ENCODE peak calls at places on chromosomes 7 and 10, in nine cellular contexts. One of them, this sample, is unnamed.

GRCh38 chr10:12466701-12467100 is 117.4 kb downstream of the CAMK1D start:
- DNase-seq in activated B cell treated with CpG ODN at 0.5 μM for 24 hours: no peak
- DNase-seq in astrocyte of the spinal cord: no peak
- DNase-seq in esophagus squamous epithelium: no peak
- DNase-seq in PC-3: no peak
- DNase-seq in transverse colon: no peak
- DNase-seq in fibroblast of pulmonary artery: no peak
- DNase-seq in foreskin fibroblast: peak
- DNase-seq in WERI-Rb-1: peak
- DNase-seq in this sample: peak

GRCh38 chr7:6286486-6286885 is 14.1 kb upstream of the CYTH3 start:
- DNase-seq in activated B cell treated with CpG ODN at 0.5 μM for 24 hours: no peak
- DNase-seq in esophagus squamous epithelium: no peak
- DNase-seq in fibroblast of pulmonary artery: no peak
- DNase-seq in foreskin fibroblast: peak
- DNase-seq in PC-3: no peak
- DNase-seq in WERI-Rb-1: no peak
- DNase-seq in astrocyte of the spinal cord: no peak
- DNase-seq in transverse colon: no peak
- DNase-seq in this sample: no peak

GRCh38 chr7:149330914-149331567 is 69.0 kb downstream of the ZNF783 start:
- DNase-seq in foreskin fibroblast: no peak
- DNase-seq in activated B cell treated with CpG ODN at 0.5 μM for 24 hours: no peak
- DNase-seq in PC-3: peak
- DNase-seq in transverse colon: no peak
- DNase-seq in astrocyte of the spinal cord: no peak
- DNase-seq in esophagus squamous epithelium: no peak
- DNase-seq in WERI-Rb-1: no peak
- DNase-seq in fibroblast of pulmonary artery: no peak
- DNase-seq in this sample: no peak

GRCh38 chr7:38574121-38574520 is 57.1 kb downstream of the AMPH start:
- DNase-seq in WERI-Rb-1: no peak
- DNase-seq in activated B cell treated with CpG ODN at 0.5 μM for 24 hours: no peak
- DNase-seq in PC-3: no peak
- DNase-seq in fibroblast of pulmonary artery: no peak
- DNase-seq in astrocyte of the spinal cord: peak
- DNase-seq in transverse colon: no peak
- DNase-seq in foreskin fibroblast: peak
- DNase-seq in esophagus squamous epithelium: no peak
- DNase-seq in this sample: peak

GRCh38 chr7:27723086-27723485 is 16.9 kb upstream of the TAX1BP1 start:
- DNase-seq in PC-3: peak
- DNase-seq in astrocyte of the spinal cord: peak
- DNase-seq in fibroblast of pulmonary artery: peak
- DNase-seq in WERI-Rb-1: no peak
- DNase-seq in esophagus squamous epithelium: no peak
- DNase-seq in foreskin fibroblast: peak
- DNase-seq in activated B cell treated with CpG ODN at 0.5 μM for 24 hours: no peak
- DNase-seq in transverse colon: no peak
- DNase-seq in this sample: no peak

GRCh38 chr10:133378251-133379096 is 588 bp upstream of the PAOX start:
- DNase-seq in fibroblast of pulmonary artery: peak
- DNase-seq in activated B cell treated with CpG ODN at 0.5 μM for 24 hours: peak
- DNase-seq in esophagus squamous epithelium: no peak
- DNase-seq in transverse colon: peak
- DNase-seq in astrocyte of the spinal cord: peak
- DNase-seq in PC-3: peak
- DNase-seq in foreskin fibroblast: peak
- DNase-seq in WERI-Rb-1: peak
- DNase-seq in this sample: peak

GRCh38 chr7:98252655-98253054 is 623 bp upstream of the TECPR1 start:
- DNase-seq in astrocyte of the spinal cord: no peak
- DNase-seq in fibroblast of pulmonary artery: no peak
- DNase-seq in activated B cell treated with CpG ODN at 0.5 μM for 24 hours: no peak
- DNase-seq in transverse colon: no peak
- DNase-seq in esophagus squamous epithelium: no peak
- DNase-seq in foreskin fibroblast: no peak
- DNase-seq in WERI-Rb-1: no peak
- DNase-seq in PC-3: no peak
- DNase-seq in this sample: no peak

GRCh38 chr10:79137826-79138225 is 69.1 kb downstream of the ZMIZ1 start:
- DNase-seq in foreskin fibroblast: peak
- DNase-seq in PC-3: no peak
- DNase-seq in activated B cell treated with CpG ODN at 0.5 μM for 24 hours: no peak
- DNase-seq in astrocyte of the spinal cord: peak
- DNase-seq in esophagus squamous epithelium: no peak
- DNase-seq in WERI-Rb-1: no peak
- DNase-seq in fibroblast of pulmonary artery: no peak
- DNase-seq in transverse colon: peak
- DNase-seq in this sample: no peak

GRCh38 chr7:33529070-33529469 is 376.3 kb upstream of the BMPER start:
- DNase-seq in activated B cell treated with CpG ODN at 0.5 μM for 24 hours: no peak
- DNase-seq in foreskin fibroblast: no peak
- DNase-seq in PC-3: no peak
- DNase-seq in esophagus squamous epithelium: no peak
- DNase-seq in fibroblast of pulmonary artery: no peak
- DNase-seq in transverse colon: no peak
- DNase-seq in astrocyte of the spinal cord: no peak
- DNase-seq in WERI-Rb-1: no peak
- DNase-seq in this sample: no peak

GRCh38 chr7:29193316-29194205 is 1.0 kb upstream of the CHN2 start:
- DNase-seq in activated B cell treated with CpG ODN at 0.5 μM for 24 hours: no peak
- DNase-seq in foreskin fibroblast: peak
- DNase-seq in WERI-Rb-1: no peak
- DNase-seq in transverse colon: no peak
- DNase-seq in astrocyte of the spinal cord: no peak
- DNase-seq in esophagus squamous epithelium: no peak
- DNase-seq in fibroblast of pulmonary artery: no peak
- DNase-seq in PC-3: no peak
- DNase-seq in this sample: no peak

GRCh38 chr10:43252785-43253341 is 14.0 kb downstream of the RASGEF1A start:
- DNase-seq in PC-3: no peak
- DNase-seq in activated B cell treated with CpG ODN at 0.5 μM for 24 hours: peak
- DNase-seq in transverse colon: no peak
- DNase-seq in fibroblast of pulmonary artery: no peak
- DNase-seq in astrocyte of the spinal cord: no peak
- DNase-seq in esophagus squamous epithelium: no peak
- DNase-seq in foreskin fibroblast: no peak
- DNase-seq in WERI-Rb-1: no peak
- DNase-seq in this sample: no peak

DNA sequence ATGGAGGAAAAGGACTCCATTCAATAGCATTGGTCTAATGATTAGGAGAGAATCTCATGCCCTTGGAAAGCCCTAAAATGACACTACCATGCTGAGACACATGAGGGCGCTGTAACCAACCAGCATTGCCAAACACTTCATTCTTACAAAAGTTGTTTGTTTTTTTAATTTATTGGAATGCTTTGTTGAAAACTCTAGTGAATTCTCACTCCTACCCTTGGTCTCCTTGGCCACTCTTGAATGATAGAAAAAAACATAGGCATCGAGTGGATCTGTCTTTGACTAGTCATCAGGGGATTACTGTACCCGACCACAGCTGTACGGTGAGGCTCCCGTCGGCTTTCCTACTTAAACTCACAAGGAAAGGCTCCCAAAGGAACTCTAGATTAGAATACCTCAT is 29.3 kb upstream of the ADD3 start:
- DNase-seq in fibroblast of pulmonary artery: peak
- DNase-seq in PC-3: peak
- DNase-seq in transverse colon: peak
- DNase-seq in activated B cell treated with CpG ODN at 0.5 μM for 24 hours: no peak
- DNase-seq in esophagus squamous epithelium: no peak
- DNase-seq in astrocyte of the spinal cord: peak
- DNase-seq in WERI-Rb-1: peak
- DNase-seq in foreskin fibroblast: peak
- DNase-seq in this sample: peak
- TF ChIP-seq CTCF in fibroblast of pulmonary artery: peak
- TF ChIP-seq CTCF in PC-3: peak
- TF ChIP-seq CTCF in transverse colon: peak
- TF ChIP-seq CTCF in activated B cell treated with CpG ODN at 0.5 μM for 24 hours: peak
- TF ChIP-seq CTCF in esophagus squamous epithelium: peak
- TF ChIP-seq CTCF in astrocyte of the spinal cord: peak
- TF ChIP-seq CTCF in WERI-Rb-1: peak
- TF ChIP-seq CTCF in foreskin fibroblast: peak
- TF ChIP-seq CTCF in this sample: peak

GRCh38 chr10:73818402-73818801 is 7.0 kb upstream of the NDST2 start:
- DNase-seq in activated B cell treated with CpG ODN at 0.5 μM for 24 hours: no peak
- DNase-seq in foreskin fibroblast: no peak
- DNase-seq in WERI-Rb-1: no peak
- DNase-seq in esophagus squamous epithelium: no peak
- DNase-seq in PC-3: no peak
- DNase-seq in fibroblast of pulmonary artery: no peak
- DNase-seq in transverse colon: no peak
- DNase-seq in astrocyte of the spinal cord: no peak
- DNase-seq in this sample: no peak

GRCh38 chr10:73817826-73818225 is 6.4 kb upstream of the NDST2 start:
- DNase-seq in PC-3: no peak
- DNase-seq in astrocyte of the spinal cord: no peak
- DNase-seq in WERI-Rb-1: no peak
- DNase-seq in activated B cell treated with CpG ODN at 0.5 μM for 24 hours: no peak
- DNase-seq in fibroblast of pulmonary artery: no peak
- DNase-seq in foreskin fibroblast: no peak
- DNase-seq in transverse colon: no peak
- DNase-seq in esophagus squamous epithelium: no peak
- DNase-seq in this sample: no peak

GRCh38 chr10:73816917-73817729 is 5.7 kb upstream of the NDST2 start:
- DNase-seq in transverse colon: no peak
- DNase-seq in esophagus squamous epithelium: no peak
- DNase-seq in fibroblast of pulmonary artery: peak
- DNase-seq in astrocyte of the spinal cord: no peak
- DNase-seq in activated B cell treated with CpG ODN at 0.5 μM for 24 hours: no peak
- DNase-seq in PC-3: no peak
- DNase-seq in WERI-Rb-1: no peak
- DNase-seq in foreskin fibroblast: no peak
- DNase-seq in this sample: no peak

GRCh38 chr10:73819025-73819424 is 7.6 kb upstream of the NDST2 start:
- DNase-seq in astrocyte of the spinal cord: no peak
- DNase-seq in fibroblast of pulmonary artery: peak
- DNase-seq in esophagus squamous epithelium: no peak
- DNase-seq in activated B cell treated with CpG ODN at 0.5 μM for 24 hours: no peak
- DNase-seq in transverse colon: no peak
- DNase-seq in WERI-Rb-1: no peak
- DNase-seq in PC-3: no peak
- DNase-seq in foreskin fibroblast: no peak
- DNase-seq in this sample: no peak

GRCh38 chr10:73819513-73820093 is 8.2 kb upstream of the NDST2 start:
- DNase-seq in astrocyte of the spinal cord: no peak
- DNase-seq in activated B cell treated with CpG ODN at 0.5 μM for 24 hours: no peak
- DNase-seq in esophagus squamous epithelium: no peak
- DNase-seq in foreskin fibroblast: peak
- DNase-seq in transverse colon: peak
- DNase-seq in WERI-Rb-1: no peak
- DNase-seq in PC-3: peak
- DNase-seq in fibroblast of pulmonary artery: peak
- DNase-seq in this sample: peak
- TF ChIP-seq CTCF in astrocyte of the spinal cord: peak
- TF ChIP-seq CTCF in activated B cell treated with CpG ODN at 0.5 μM for 24 hours: no peak
- TF ChIP-seq CTCF in esophagus squamous epithelium: no peak
- TF ChIP-seq CTCF in foreskin fibroblast: no peak
- TF ChIP-seq CTCF in transverse colon: no peak
- TF ChIP-seq CTCF in WERI-Rb-1: no peak
- TF ChIP-seq CTCF in PC-3: peak
- TF ChIP-seq CTCF in fibroblast of pulmonary artery: peak
- TF ChIP-seq CTCF in this sample: no peak

GRCh38 chr7:23275906-23276305 is 23.2 kb upstream of the MALSU1 start:
- DNase-seq in activated B cell treated with CpG ODN at 0.5 μM for 24 hours: no peak
- DNase-seq in transverse colon: no peak
- DNase-seq in fibroblast of pulmonary artery: no peak
- DNase-seq in astrocyte of the spinal cord: no peak
- DNase-seq in PC-3: no peak
- DNase-seq in WERI-Rb-1: no peak
- DNase-seq in esophagus squamous epithelium: no peak
- DNase-seq in foreskin fibroblast: no peak
- DNase-seq in this sample: no peak

GRCh38 chr7:23277359-23277989 is 21.7 kb upstream of the MALSU1 start:
- DNase-seq in fibroblast of pulmonary artery: peak
- DNase-seq in esophagus squamous epithelium: no peak
- DNase-seq in WERI-Rb-1: peak
- DNase-seq in activated B cell treated with CpG ODN at 0.5 μM for 24 hours: no peak
- DNase-seq in astrocyte of the spinal cord: peak
- DNase-seq in foreskin fibroblast: peak
- DNase-seq in PC-3: peak
- DNase-seq in transverse colon: no peak
- DNase-seq in this sample: no peak

GRCh38 chr7:23273141-23273599 is 26.0 kb upstream of the MALSU1 start:
- DNase-seq in fibroblast of pulmonary artery: peak
- DNase-seq in foreskin fibroblast: peak
- DNase-seq in WERI-Rb-1: peak
- DNase-seq in activated B cell treated with CpG ODN at 0.5 μM for 24 hours: peak
- DNase-seq in esophagus squamous epithelium: peak
- DNase-seq in PC-3: peak
- DNase-seq in transverse colon: peak
- DNase-seq in astrocyte of the spinal cord: peak
- DNase-seq in this sample: peak

GRCh38 chr7:23276947-23277346 is 22.2 kb upstream of the MALSU1 start:
- DNase-seq in WERI-Rb-1: no peak
- DNase-seq in fibroblast of pulmonary artery: no peak
- DNase-seq in transverse colon: no peak
- DNase-seq in astrocyte of the spinal cord: no peak
- DNase-seq in foreskin fibroblast: no peak
- DNase-seq in PC-3: no peak
- DNase-seq in esophagus squamous epithelium: no peak
- DNase-seq in activated B cell treated with CpG ODN at 0.5 μM for 24 hours: no peak
- DNase-seq in this sample: no peak

DNA sequence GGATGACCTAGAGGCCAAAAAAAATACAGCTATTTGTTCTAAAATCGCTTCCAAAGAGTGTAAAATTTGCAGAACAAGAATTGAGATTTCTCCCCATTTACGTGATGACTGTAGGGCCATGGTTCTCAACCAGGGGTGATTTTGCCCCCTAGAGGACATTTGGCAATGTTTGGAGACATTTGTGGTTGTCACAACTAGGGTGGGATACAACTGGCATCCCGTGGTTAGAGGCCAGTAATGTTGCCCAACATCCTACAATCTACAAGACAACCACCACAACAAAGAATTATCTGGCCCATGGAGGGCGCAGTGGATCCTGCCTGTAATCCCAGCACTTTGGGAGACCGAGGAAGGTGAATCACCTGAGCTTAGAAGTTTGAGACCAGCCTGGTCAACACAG is 22.8 kb upstream of the MALSU1 start:
- DNase-seq in transverse colon: no peak
- DNase-seq in activated B cell treated with CpG ODN at 0.5 μM for 24 hours: no peak
- DNase-seq in fibroblast of pulmonary artery: peak
- DNase-seq in astrocyte of the spinal cord: no peak
- DNase-seq in foreskin fibroblast: no peak
- DNase-seq in esophagus squamous epithelium: no peak
- DNase-seq in PC-3: peak
- DNase-seq in WERI-Rb-1: no peak
- DNase-seq in this sample: no peak
- TF ChIP-seq CTCF in transverse colon: no peak
- TF ChIP-seq CTCF in activated B cell treated with CpG ODN at 0.5 μM for 24 hours: no peak
- TF ChIP-seq CTCF in fibroblast of pulmonary artery: peak
- TF ChIP-seq CTCF in astrocyte of the spinal cord: no peak
- TF ChIP-seq CTCF in foreskin fibroblast: peak
- TF ChIP-seq CTCF in esophagus squamous epithelium: no peak
- TF ChIP-seq CTCF in PC-3: peak
- TF ChIP-seq CTCF in WERI-Rb-1: no peak
- TF ChIP-seq CTCF in this sample: peak

GRCh38 chr10:127678091-127678490 is 58.9 kb upstream of the FOXI2 start:
- DNase-seq in esophagus squamous epithelium: no peak
- DNase-seq in fibroblast of pulmonary artery: no peak
- DNase-seq in WERI-Rb-1: no peak
- DNase-seq in activated B cell treated with CpG ODN at 0.5 μM for 24 hours: no peak
- DNase-seq in foreskin fibroblast: no peak
- DNase-seq in PC-3: no peak
- DNase-seq in transverse colon: no peak
- DNase-seq in astrocyte of the spinal cord: no peak
- DNase-seq in this sample: no peak

GRCh38 chr10:127679642-127680255 is 57.2 kb upstream of the FOXI2 start:
- DNase-seq in foreskin fibroblast: no peak
- DNase-seq in transverse colon: no peak
- DNase-seq in esophagus squamous epithelium: no peak
- DNase-seq in activated B cell treated with CpG ODN at 0.5 μM for 24 hours: no peak
- DNase-seq in fibroblast of pulmonary artery: no peak
- DNase-seq in PC-3: no peak
- DNase-seq in astrocyte of the spinal cord: no peak
- DNase-seq in WERI-Rb-1: no peak
- DNase-seq in this sample: no peak
- TF ChIP-seq CTCF in foreskin fibroblast: no peak
- TF ChIP-seq CTCF in transverse colon: peak
- TF ChIP-seq CTCF in esophagus squamous epithelium: no peak
- TF ChIP-seq CTCF in activated B cell treated with CpG ODN at 0.5 μM for 24 hours: no peak
- TF ChIP-seq CTCF in fibroblast of pulmonary artery: no peak
- TF ChIP-seq CTCF in PC-3: peak
- TF ChIP-seq CTCF in astrocyte of the spinal cord: peak
- TF ChIP-seq CTCF in WERI-Rb-1: peak
- TF ChIP-seq CTCF in this sample: peak

This sample was measured in glutamatergic neuron.